ENCODE peak calls at places on chromosomes 6 and 20, in seven cellular contexts. One of them, this sample, is unnamed.
A peak's percentile ranks its signal among the peaks of the same experiment; 100 is the strongest.

GRCh38 chr6:17902953-17903352 is 84.5 kb downstream of the KIF13A start:
- DNase-seq in HepG2: no peak
- DNase-seq in HCT116: no peak
- DNase-seq in SK-N-SH: no peak
- DNase-seq in H1: no peak
- DNase-seq in K562: no peak
- DNase-seq in GM12878: no peak
- DNase-seq in this sample: no peak

GRCh38 chr6:13769034-13769654 is 45.2 kb downstream of the MCUR1 start:
- DNase-seq in HepG2: no peak
- DNase-seq in HCT116: no peak
- DNase-seq in SK-N-SH: no peak
- DNase-seq in H1: no peak
- DNase-seq in K562: no peak
- DNase-seq in GM12878: no peak
- DNase-seq in this sample: no peak

GRCh38 chr20:52160805-52161204 is 30.8 kb downstream of the ZFP64 start:
- DNase-seq in HepG2: no peak
- DNase-seq in HCT116: no peak
- DNase-seq in SK-N-SH: no peak
- DNase-seq in H1: no peak
- DNase-seq in K562: no peak
- DNase-seq in GM12878: no peak
- DNase-seq in this sample: no peak

GRCh38 chr6:117503211-117503610 is 20.7 kb downstream of the DCBLD1 start:
- DNase-seq in HepG2: no peak
- DNase-seq in HCT116: no peak
- DNase-seq in SK-N-SH: no peak
- DNase-seq in H1: no peak
- DNase-seq in K562: no peak
- DNase-seq in GM12878: no peak
- DNase-seq in this sample: no peak

GRCh38 chr6:34888441-34888820 is 589 bp upstream of the TAF11 start:
- DNase-seq in HepG2: no peak
- DNase-seq in HCT116: no peak
- DNase-seq in SK-N-SH: no peak
- DNase-seq in H1: no peak
- DNase-seq in K562: no peak
- DNase-seq in GM12878: no peak
- DNase-seq in this sample: no peak

GRCh38 chr6:40722553-40723258 is 135.5 kb upstream of the LRFN2 start:
- DNase-seq in HepG2: peak; percentile 19
- DNase-seq in HCT116: no peak
- DNase-seq in SK-N-SH: no peak
- DNase-seq in H1: no peak
- DNase-seq in K562: no peak
- DNase-seq in GM12878: no peak
- DNase-seq in this sample: no peak

GRCh38 chr20:64212750-64213149 is 42.8 kb upstream of the PCMTD2 start:
- DNase-seq in HepG2: no peak
- DNase-seq in HCT116: no peak
- DNase-seq in SK-N-SH: no peak
- DNase-seq in H1: no peak
- DNase-seq in K562: no peak
- DNase-seq in GM12878: no peak
- DNase-seq in this sample: no peak

GRCh38 chr20:44861547-44862006 is 23.9 kb upstream of the YWHAB start:
- DNase-seq in HepG2: no peak
- DNase-seq in HCT116: no peak
- DNase-seq in SK-N-SH: no peak
- DNase-seq in H1: peak; percentile 10
- DNase-seq in K562: no peak
- DNase-seq in GM12878: no peak
- DNase-seq in this sample: no peak

GRCh38 chr6:46381057-46381456 is 110.2 kb downstream of the RCAN2 start:
- DNase-seq in HepG2: peak; percentile 72
- DNase-seq in HCT116: no peak
- DNase-seq in SK-N-SH: no peak
- DNase-seq in H1: no peak
- DNase-seq in K562: no peak
- DNase-seq in GM12878: no peak
- DNase-seq in this sample: no peak

GRCh38 chr6:10518461-10519216 is 2.5 kb upstream of the GCNT2 start:
- DNase-seq in HepG2: peak; percentile 54
- DNase-seq in HCT116: no peak
- DNase-seq in SK-N-SH: no peak
- DNase-seq in H1: no peak
- DNase-seq in K562: peak; percentile 74
- DNase-seq in GM12878: no peak
- DNase-seq in this sample: peak; percentile 63

GRCh38 chr20:53916173-53916512 is 154.3 kb downstream of the BCAS1 start:
- DNase-seq in HepG2: no peak
- DNase-seq in HCT116: no peak
- DNase-seq in SK-N-SH: no peak
- DNase-seq in H1: no peak
- DNase-seq in K562: no peak
- DNase-seq in GM12878: no peak
- DNase-seq in this sample: no peak
- TF ChIP-seq JUND in HepG2: no peak
- TF ChIP-seq JUND in HCT116: no peak
- TF ChIP-seq JUND in SK-N-SH: no peak
- TF ChIP-seq JUND in H1: no peak
- TF ChIP-seq JUND in K562: no peak
- TF ChIP-seq JUND in GM12878: no peak
- TF ChIP-seq JUND in this sample: no peak

GRCh38 chr20:38806855-38807655 is 1.6 kb downstream of the PPP1R16B start:
- DNase-seq in HepG2: no peak
- DNase-seq in HCT116: no peak
- DNase-seq in SK-N-SH: peak; percentile 43
- DNase-seq in H1: peak; percentile 64
- DNase-seq in K562: no peak
- DNase-seq in GM12878: no peak
- DNase-seq in this sample: no peak

GRCh38 chr20:38804682-38805501 is 605 bp upstream of the PPP1R16B start:
- DNase-seq in HepG2: no peak
- DNase-seq in HCT116: no peak
- DNase-seq in SK-N-SH: no peak
- DNase-seq in H1: no peak
- DNase-seq in K562: peak; percentile 28
- DNase-seq in GM12878: peak; percentile 65
- DNase-seq in this sample: no peak

GRCh38 chr20:38805958-38806854 is 709 bp downstream of the PPP1R16B start:
- DNase-seq in HepG2: no peak
- DNase-seq in HCT116: no peak
- DNase-seq in SK-N-SH: peak; percentile 76
- DNase-seq in H1: peak; percentile 74
- DNase-seq in K562: peak; percentile 25
- DNase-seq in GM12878: no peak
- DNase-seq in this sample: no peak

GRCh38 chr20:38804243-38804642 is 1.3 kb upstream of the PPP1R16B start:
- DNase-seq in HepG2: no peak
- DNase-seq in HCT116: no peak
- DNase-seq in SK-N-SH: no peak
- DNase-seq in H1: no peak
- DNase-seq in K562: no peak
- DNase-seq in GM12878: no peak
- DNase-seq in this sample: no peak

DNA sequence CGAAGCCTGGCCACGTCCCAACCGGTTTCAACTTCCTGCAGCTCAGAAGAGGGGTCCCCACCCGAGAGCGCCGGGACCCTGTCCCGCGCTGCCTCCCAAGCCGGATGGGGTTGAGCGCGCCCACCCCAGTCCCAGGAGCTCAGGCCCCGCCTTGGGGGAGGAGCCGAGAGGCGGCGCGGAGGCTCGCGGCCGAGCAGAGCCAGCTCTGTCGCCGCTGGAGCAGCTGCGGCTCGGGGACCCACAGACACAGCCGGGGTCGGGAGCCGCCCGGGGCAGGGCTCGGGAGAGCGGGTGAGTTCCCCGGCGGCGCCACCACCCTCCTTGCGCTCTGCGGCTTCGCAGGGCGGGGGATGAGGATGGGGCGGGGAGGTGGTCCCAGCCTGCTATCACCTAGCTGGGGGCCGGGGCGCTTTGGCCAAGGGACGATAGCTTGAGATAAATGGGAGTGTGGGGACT is at the start of gene PPP1R16B:
- DNase-seq in HepG2: no peak
- DNase-seq in HCT116: no peak
- DNase-seq in SK-N-SH: peak; percentile 94
- DNase-seq in H1: peak; percentile 87
- DNase-seq in K562: peak; percentile 66
- DNase-seq in GM12878: no peak
- DNase-seq in this sample: no peak
- TF ChIP-seq JUND in HepG2: no peak
- TF ChIP-seq JUND in HCT116: no peak
- TF ChIP-seq JUND in SK-N-SH: no peak
- TF ChIP-seq JUND in H1: no peak
- TF ChIP-seq JUND in K562: no peak
- TF ChIP-seq JUND in GM12878: no peak
- TF ChIP-seq JUND in this sample: no peak

DNA sequence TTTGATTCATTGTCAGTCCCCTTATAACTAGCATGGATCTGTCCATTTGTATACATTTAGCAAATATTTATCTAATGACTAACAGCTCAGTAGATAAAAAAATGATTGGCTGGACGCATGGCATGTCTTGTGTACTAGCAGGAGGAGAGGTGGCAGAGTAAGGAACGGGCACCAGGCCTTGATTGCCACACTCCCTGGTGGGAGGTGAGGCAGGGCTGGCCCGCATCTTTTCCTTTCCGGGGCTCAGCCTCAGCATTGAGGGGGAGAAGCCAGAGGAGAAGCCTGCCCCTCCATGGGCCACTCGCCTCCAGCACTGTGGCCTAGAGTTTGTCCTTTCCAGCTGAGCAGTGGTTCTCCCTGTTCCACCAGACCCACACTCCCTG is 84.9 kb upstream of the TMEM181 start:
- DNase-seq in HepG2: peak; percentile 20
- DNase-seq in HCT116: no peak
- DNase-seq in SK-N-SH: no peak
- DNase-seq in H1: no peak
- DNase-seq in K562: no peak
- DNase-seq in GM12878: no peak
- DNase-seq in this sample: peak; percentile 44
- TF ChIP-seq JUND in HepG2: no peak
- TF ChIP-seq JUND in HCT116: no peak
- TF ChIP-seq JUND in SK-N-SH: peak; percentile 7
- TF ChIP-seq JUND in H1: no peak
- TF ChIP-seq JUND in K562: no peak
- TF ChIP-seq JUND in GM12878: no peak
- TF ChIP-seq JUND in this sample: no peak

DNA sequence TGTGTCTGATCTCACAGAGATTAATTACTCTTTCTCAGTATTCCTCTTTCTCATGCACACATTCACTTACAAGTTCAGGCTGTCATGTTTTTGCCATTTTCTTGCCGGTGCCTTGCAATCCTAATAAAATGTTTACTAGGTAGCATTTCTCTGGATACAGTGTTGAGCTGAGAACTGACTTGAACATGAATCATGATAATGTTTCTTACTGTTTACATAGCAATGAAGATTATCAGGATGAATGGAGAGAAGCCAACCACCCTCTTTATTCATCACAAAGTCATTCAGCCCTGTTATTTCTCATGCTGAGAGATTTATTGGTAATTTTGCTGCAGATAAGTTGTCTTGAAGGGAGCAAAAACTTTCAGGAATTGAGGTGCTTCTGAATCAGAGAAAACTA is 185.5 kb upstream of the ECI2 start:
- DNase-seq in HepG2: no peak
- DNase-seq in HCT116: no peak
- DNase-seq in SK-N-SH: no peak
- DNase-seq in H1: no peak
- DNase-seq in K562: no peak
- DNase-seq in GM12878: no peak
- DNase-seq in this sample: no peak
- TF ChIP-seq JUND in HepG2: no peak
- TF ChIP-seq JUND in HCT116: no peak
- TF ChIP-seq JUND in SK-N-SH: peak; percentile 72
- TF ChIP-seq JUND in H1: no peak
- TF ChIP-seq JUND in K562: peak; percentile 38
- TF ChIP-seq JUND in GM12878: no peak
- TF ChIP-seq JUND in this sample: no peak

DNA sequence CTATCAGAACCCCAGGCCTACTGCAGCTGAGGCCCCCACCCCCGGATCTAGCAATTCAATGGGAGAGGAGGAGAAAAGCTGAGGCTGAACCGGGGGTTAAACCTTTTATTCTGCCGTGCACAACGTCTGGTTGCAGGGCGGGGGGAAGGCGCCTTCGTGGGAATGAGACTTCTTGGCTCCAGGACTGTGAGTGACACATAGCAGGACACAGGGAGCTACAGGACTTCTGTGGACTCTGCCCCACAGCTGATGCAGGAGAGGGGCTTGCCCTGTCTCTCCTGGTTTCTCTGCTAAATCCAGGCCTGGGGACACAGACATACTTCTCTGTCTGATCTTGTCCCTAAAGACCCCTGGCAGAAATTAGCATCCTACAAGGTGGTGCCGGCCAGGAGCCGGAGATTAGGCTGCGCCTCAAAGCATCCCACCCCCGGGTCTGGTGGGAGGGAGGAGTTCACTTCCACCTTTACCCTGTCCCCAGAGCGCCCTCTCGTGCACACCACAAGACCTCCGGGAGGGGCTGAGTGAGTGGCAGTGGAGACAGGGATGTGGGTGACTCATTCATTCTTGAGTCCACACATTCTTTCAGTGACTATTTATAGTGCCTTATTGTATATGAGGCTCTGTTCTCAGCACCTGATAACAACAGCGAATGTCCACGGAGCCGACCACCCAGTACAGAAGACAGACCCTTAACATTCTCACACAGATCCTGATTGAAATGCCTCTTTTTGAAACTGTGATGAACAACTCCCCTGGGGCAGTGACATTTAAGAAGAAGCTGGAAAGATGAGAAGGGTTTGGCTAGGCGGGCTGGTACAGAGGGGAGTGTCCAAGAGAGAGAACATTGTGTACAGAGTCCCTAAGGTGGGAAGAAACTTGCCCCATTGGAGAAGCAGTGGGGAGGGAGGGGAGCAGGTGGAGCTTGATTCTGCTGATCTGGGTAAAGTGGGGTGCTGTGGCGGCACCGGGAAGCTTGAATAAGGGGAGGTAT is 38.9 kb downstream of the GMPR start:
- DNase-seq in HepG2: peak; percentile 85
- DNase-seq in HCT116: peak; percentile 83
- DNase-seq in SK-N-SH: peak; percentile 33
- DNase-seq in H1: peak; percentile 76
- DNase-seq in K562: peak; percentile 95
- DNase-seq in GM12878: no peak
- DNase-seq in this sample: peak; percentile 25
- TF ChIP-seq JUND in HepG2: peak; percentile 46
- TF ChIP-seq JUND in HCT116: peak; percentile 78
- TF ChIP-seq JUND in SK-N-SH: peak; percentile 77
- TF ChIP-seq JUND in H1: peak; percentile 78
- TF ChIP-seq JUND in K562: peak; percentile 97
- TF ChIP-seq JUND in GM12878: no peak
- TF ChIP-seq JUND in this sample: no peak

GRCh38 chr6:52551483-52552277 is 25.2 kb downstream of the TRAM2 start:
- DNase-seq in HepG2: peak; percentile 77
- DNase-seq in HCT116: no peak
- DNase-seq in SK-N-SH: peak; percentile 75
- DNase-seq in H1: peak; percentile 70
- DNase-seq in K562: no peak
- DNase-seq in GM12878: no peak
- DNase-seq in this sample: no peak
- TF ChIP-seq JUND in HepG2: no peak
- TF ChIP-seq JUND in HCT116: peak; percentile 9
- TF ChIP-seq JUND in SK-N-SH: peak; percentile 82
- TF ChIP-seq JUND in H1: no peak
- TF ChIP-seq JUND in K562: no peak
- TF ChIP-seq JUND in GM12878: no peak
- TF ChIP-seq JUND in this sample: peak; percentile 62

This sample was measured in T47D.